ENCODE peak calls at places on chromosomes 16 and 17, in six cellular contexts. C is osteoblast, O is MCF 10A, W is heart right ventricle, Z is GM12878, K is PC-3. G is an unnamed sample.
A peak's percentile ranks its signal among the peaks of the same experiment; 100 is the strongest.

GRCh38 chr16:80175011-80175410 is 365.8 kb upstream of the DYNLRB2 start:
- DNase-seq in C (no peak), K (no peak), O (peak; percentile 20), Z (no peak), W (no peak), G (no peak)

GRCh38 chr17:44071772-44072171 is 1.2 kb downstream of the G6PC3 start:
- DNase-seq in C (peak; percentile 65), W (no peak), K (peak; percentile 41), O (peak; percentile 58), Z (no peak), G (no peak)

GRCh38 chr17:34703533-34703932 is 124.2 kb downstream of the TMEM132E start:
- DNase-seq in Z (no peak), C (no peak), O (peak; percentile 30), W (peak; percentile 15), K (peak; percentile 48), G (no peak)

GRCh38 chr17:55420776-55421178 is 858 bp downstream of the MMD start:
- DNase-seq in K (peak; percentile 48), Z (no peak), W (peak; percentile 54), O (peak; percentile 33), C (peak; percentile 84), G (peak; percentile 42)

GRCh38 chr16:65212240-65212639 is 90.4 kb upstream of the CDH11 start:
- DNase-seq in O (no peak), W (no peak), C (no peak), Z (no peak), K (no peak), G (no peak)

GRCh38 chr16:84806256-84806889 is 13.4 kb upstream of the CRISPLD2 start:
- DNase-seq in O (peak; percentile 91), K (peak; percentile 83), Z (peak; percentile 13), W (peak; percentile 54), C (peak; percentile 97), G (no peak)

GRCh38 chr17:18005496-18005895 is 32.8 kb downstream of the DRC3 start:
- DNase-seq in Z (no peak), W (no peak), K (peak; percentile 78), C (no peak), O (no peak), G (peak; percentile 4)

GRCh38 chr16:49491111-49491670 is 117.6 kb downstream of the C16orf78 start:
- DNase-seq in W (no peak), Z (no peak), O (no peak), K (no peak), C (peak; percentile 49), G (peak; percentile 23)

GRCh38 chr17:44522883-44523671 is 19.9 kb upstream of the GPATCH8 start:
- DNase-seq in K (peak; percentile 83), O (peak; percentile 76), C (peak; percentile 97), Z (peak; percentile 46), W (peak; percentile 63), G (peak; percentile 90)

GRCh38 chr16:79269211-79269863 is 331.2 kb downstream of the MAF start:
- DNase-seq in Z (peak; percentile 61), K (no peak), C (no peak), O (no peak), W (no peak), G (no peak)

GRCh38 chr16:85284138-85284897 is 172.0 kb upstream of the CIBAR2 start:
- DNase-seq in K (no peak), O (no peak), C (no peak), W (no peak), Z (no peak), G (no peak)

GRCh38 chr16:83895942-83896341 is 3.0 kb upstream of the MLYCD start:
- DNase-seq in K (no peak), Z (no peak), W (no peak), O (no peak), C (no peak), G (no peak)

GRCh38 chr17:57906910-57907309 is 48.3 kb downstream of the CUEDC1 start:
- DNase-seq in K (no peak), Z (no peak), C (no peak), O (no peak), W (no peak), G (no peak)
- TF ChIP-seq CTCF in K (peak; percentile 49), Z (no peak), C (peak; percentile 24), O (no peak), W (no peak), G (peak; percentile 6)

DNA sequence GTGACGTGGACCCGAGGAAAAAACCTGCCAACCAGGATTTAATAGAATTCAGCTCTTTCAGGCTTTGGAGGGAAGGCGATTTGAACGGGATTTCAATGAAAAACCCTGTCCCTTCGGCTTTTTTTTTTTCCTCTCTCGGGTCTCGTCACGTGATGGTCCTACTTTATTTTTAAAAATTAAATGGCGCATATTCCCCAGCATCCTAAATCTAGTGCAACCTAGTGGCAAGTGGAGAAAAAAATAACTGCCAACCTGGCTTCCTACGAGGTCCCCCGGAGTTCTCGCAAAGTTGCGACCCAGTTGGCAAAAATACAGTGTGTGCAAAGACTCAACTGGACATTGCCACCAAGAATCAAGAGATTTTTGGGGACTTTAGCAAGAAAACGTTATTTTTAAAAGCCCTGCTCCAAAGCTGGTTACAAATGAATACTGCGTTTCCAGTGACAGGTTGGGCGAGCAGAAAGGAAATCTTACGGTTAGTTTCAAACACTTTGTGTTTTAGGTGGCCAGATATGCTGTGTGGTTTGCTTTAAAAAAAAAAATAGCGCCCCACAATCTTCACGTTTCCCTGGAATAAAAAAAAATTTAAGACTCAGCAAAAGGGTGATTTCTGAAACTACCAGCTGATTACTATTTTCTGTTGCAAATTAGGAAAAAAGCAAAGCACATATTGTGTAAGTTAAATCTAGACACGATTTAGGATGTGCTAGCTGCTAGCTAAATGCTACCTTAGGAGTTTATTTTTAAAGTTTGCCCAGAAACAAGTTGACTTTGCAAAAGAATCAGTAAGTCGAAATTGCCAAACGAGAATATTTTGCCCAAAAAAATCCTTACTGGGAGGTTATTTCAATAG is 725 bp upstream of the MARF1 start:
- DNase-seq in O (peak; percentile 60), C (peak; percentile 72), Z (no peak), W (peak; percentile 40), K (peak; percentile 53), G (no peak)
- TF ChIP-seq CTCF in O (peak; percentile 29), C (peak; percentile 59), Z (peak; percentile 19), W (peak; percentile 67), K (peak; percentile 50), G (peak; percentile 54)

GRCh38 chr16:88951989-88952388 is 25.0 kb downstream of the CBFA2T3 start:
- DNase-seq in W (no peak), K (no peak), Z (no peak), O (no peak), C (no peak), G (peak; percentile 12)
- TF ChIP-seq CTCF in W (no peak), K (no peak), Z (no peak), O (no peak), C (no peak), G (no peak)

GRCh38 chr17:14269473-14269872 is 31.4 kb upstream of the HS3ST3B1 start:
- DNase-seq in C (no peak), W (no peak), Z (no peak), K (no peak), O (no peak), G (no peak)

GRCh38 chr17:14270508-14270907 is 30.4 kb upstream of the HS3ST3B1 start:
- DNase-seq in C (no peak), K (no peak), W (no peak), O (no peak), Z (no peak), G (no peak)

DNA sequence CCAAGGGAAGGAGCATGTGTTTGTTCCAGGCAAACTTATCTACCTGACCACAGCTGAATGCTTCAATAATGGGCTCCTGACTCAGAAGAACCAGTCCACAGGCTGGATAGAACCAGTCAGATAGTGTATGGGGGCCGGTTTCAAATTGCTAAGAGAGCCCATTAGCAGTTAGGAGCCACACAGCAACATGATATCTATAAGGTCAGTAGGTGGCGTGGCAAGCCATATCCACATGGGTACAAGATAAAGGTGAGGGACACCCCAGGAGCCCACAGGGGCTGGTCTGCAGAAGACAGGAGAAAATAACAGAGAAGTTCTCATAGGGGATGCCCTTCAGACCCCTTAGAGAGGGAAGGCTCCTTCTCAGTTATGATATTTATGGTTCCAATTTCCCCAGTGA is 31.6 kb upstream of the CDRT15 start:
- DNase-seq in Z (no peak), K (no peak), W (no peak), O (peak; percentile 4), C (no peak), G (no peak)
- TF ChIP-seq CTCF in Z (no peak), K (peak; percentile 37), W (peak; percentile 11), O (no peak), C (no peak), G (no peak)

GRCh38 chr16:87437911-87438610 is 45.9 kb downstream of the MAP1LC3B start:
- DNase-seq in Z (no peak), C (peak; percentile 68), K (peak; percentile 58), W (no peak), O (no peak), G (no peak)
- TF ChIP-seq CTCF in Z (no peak), C (no peak), K (peak; percentile 24), W (no peak), O (no peak), G (no peak)

GRCh38 chr16:20676268-20676828 is 21.1 kb downstream of the ACSM1 start:
- DNase-seq in K (no peak), Z (peak; percentile 3), C (no peak), O (no peak), W (no peak), G (no peak)

GRCh38 chr16:20675488-20676267 is 21.8 kb downstream of the ACSM1 start:
- DNase-seq in K (peak; percentile 54), W (no peak), Z (peak; percentile 38), C (no peak), O (peak; percentile 36), G (no peak)

GRCh38 chr16:20674684-20675487 is 22.6 kb downstream of the ACSM1 start:
- DNase-seq in K (no peak), W (no peak), Z (no peak), O (no peak), C (no peak), G (no peak)

GRCh38 chr16:20678242-20678641 is 19.2 kb downstream of the ACSM1 start:
- DNase-seq in W (no peak), O (no peak), Z (no peak), C (no peak), K (no peak), G (no peak)

DNA sequence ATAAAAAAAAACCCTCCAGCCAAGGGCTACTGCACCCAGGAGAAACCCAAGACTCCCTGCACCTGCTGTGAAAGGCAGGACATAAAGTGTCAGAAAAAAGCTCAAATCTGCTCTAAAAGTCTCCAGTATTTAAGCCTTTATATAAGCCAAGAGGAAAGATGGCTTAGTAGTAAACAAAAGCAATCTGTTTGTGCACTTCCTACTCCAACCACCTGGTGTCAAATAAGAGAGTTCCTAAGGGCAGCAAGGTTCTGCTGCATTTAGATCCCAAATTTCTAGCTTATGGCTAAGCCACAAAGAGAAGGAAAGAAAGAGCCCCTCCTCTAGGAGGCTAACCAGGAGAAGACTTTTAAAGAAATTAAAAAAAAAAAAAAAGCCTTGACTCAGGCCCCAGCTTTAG is 20.6 kb downstream of the ACSM1 start:
- DNase-seq in C (no peak), K (no peak), O (no peak), Z (no peak), W (no peak), G (no peak)
- TF ChIP-seq CTCF in C (no peak), K (no peak), O (no peak), Z (no peak), W (no peak), G (no peak)

G was measured in psoas muscle.